ENCODE peak calls at places on chromosome 5, in eight cellular contexts. T is psoas muscle; Q is OCI-LY7; B is PC-3; P is spleen; Y is effector memory CD4-positive, alpha-beta T cell; K is kidney; A is gastrocnemius medialis. H is an unnamed sample.

GRCh38 chr5:72282878-72283277 is 37.2 kb downstream of the MRPS27 start:
- DNase-seq in K (no peak), P (no peak), T (no peak), A (no peak), Q (no peak), Y (no peak), B (no peak), H (no peak)

GRCh38 chr5:164094321-164094720 is 588.9 kb downstream of the MAT2B start:
- DNase-seq in B (no peak), P (no peak), Y (no peak), Q (no peak), A (no peak), T (no peak), K (no peak), H (no peak)

GRCh38 chr5:50653946-50654345 is 12.5 kb upstream of the PARP8 start:
- DNase-seq in B (no peak), T (no peak), Q (peak; percentile 89), A (no peak), K (no peak), P (peak; percentile 83), Y (no peak), H (no peak)

GRCh38 chr5:144469106-144469505 is 298.4 kb downstream of the KCTD16 start:
- DNase-seq in B (no peak), T (no peak), K (no peak), P (no peak), Y (no peak), Q (no peak), A (no peak), H (no peak)

GRCh38 chr5:172766287-172767104 is 4.5 kb downstream of the DUSP1 start:
- DNase-seq in Q (no peak), P (no peak), K (peak; percentile 90), A (peak; percentile 90), B (peak; percentile 30), Y (peak; percentile 44), T (peak; percentile 83), H (peak; percentile 87)

GRCh38 chr5:132176987-132177386 is 50.7 kb downstream of the P4HA2 start:
- DNase-seq in B (peak; percentile 28), Q (peak; percentile 63), Y (no peak), P (no peak), A (no peak), K (no peak), T (no peak), H (no peak)

GRCh38 chr5:55226934-55227737 is at the start of gene MCIDAS:
- DNase-seq in Y (peak; percentile 21), P (peak; percentile 80), Q (peak; percentile 72), K (peak; percentile 83), A (no peak), B (peak; percentile 61), T (no peak), H (no peak)

GRCh38 chr5:144265643-144266042 is 95.0 kb downstream of the KCTD16 start:
- DNase-seq in T (no peak), Y (no peak), P (no peak), Q (no peak), A (no peak), K (no peak), B (no peak), H (no peak)

GRCh38 chr5:174191076-174191475 is 145.6 kb downstream of the NSG2 start:
- DNase-seq in K (no peak), P (no peak), Q (no peak), B (no peak), T (no peak), A (no peak), Y (no peak), H (no peak)

GRCh38 chr5:9268226-9268625 is 277.6 kb downstream of the SEMA5A start:
- DNase-seq in Q (no peak), P (no peak), A (no peak), T (no peak), K (no peak), B (no peak), Y (no peak), H (no peak)

DNA sequence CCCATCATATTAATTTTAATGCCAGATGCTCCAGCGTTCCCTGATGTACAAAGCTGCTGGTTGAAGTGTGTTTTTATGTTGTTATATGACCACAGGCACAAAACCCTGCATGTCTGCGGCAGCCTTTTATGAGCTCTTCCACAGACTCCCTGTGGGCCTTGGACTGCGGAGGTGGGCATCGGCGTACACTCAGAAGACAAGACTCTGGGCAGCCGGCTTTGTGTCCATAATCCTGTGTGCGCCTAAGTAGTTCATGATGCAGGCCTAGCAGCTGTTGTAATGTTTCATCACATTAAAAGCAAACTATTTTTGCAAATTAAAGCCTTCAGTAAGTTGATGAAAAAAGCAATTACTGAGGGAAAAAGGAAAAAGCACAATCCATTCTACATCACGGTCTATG is 78.8 kb downstream of the SEMA6A start:
- DNase-seq in K (no peak), Y (no peak), Q (no peak), A (no peak), T (no peak), B (no peak), P (no peak), H (no peak)
- H3K4me1 ChIP-seq in K (no peaks in the 10 kb centered on the region), Y (no peaks in the 10 kb centered on the region), Q (peaks cover 10% of the 10 kb centered on the region), A (peaks cover 22% of the 10 kb centered on the region), T (peaks cover 12% of the 10 kb centered on the region), B (peaks cover 40% of the 10 kb centered on the region), P (peaks cover 5% of the 10 kb centered on the region), H (peaks cover 5% of the 10 kb centered on the region)

GRCh38 chr5:76367623-76368366 is 35.3 kb upstream of the IQGAP2 start:
- DNase-seq in T (no peak), B (peak; percentile 17), A (no peak), Q (no peak), K (no peak), Y (no peak), P (no peak), H (no peak)

GRCh38 chr5:76372320-76373054 is 30.6 kb upstream of the IQGAP2 start:
- DNase-seq in T (no peak), K (no peak), B (peak; percentile 90), Q (no peak), A (no peak), Y (no peak), P (no peak), H (no peak)

GRCh38 chr5:76376141-76376900 is 26.8 kb upstream of the IQGAP2 start:
- DNase-seq in Y (no peak), K (no peak), T (no peak), A (no peak), Q (no peak), B (peak; percentile 10), P (no peak), H (no peak)

GRCh38 chr5:76368941-76369340 is 34.1 kb upstream of the IQGAP2 start:
- DNase-seq in B (no peak), Q (no peak), A (no peak), K (no peak), T (no peak), P (no peak), Y (no peak), H (no peak)

DNA sequence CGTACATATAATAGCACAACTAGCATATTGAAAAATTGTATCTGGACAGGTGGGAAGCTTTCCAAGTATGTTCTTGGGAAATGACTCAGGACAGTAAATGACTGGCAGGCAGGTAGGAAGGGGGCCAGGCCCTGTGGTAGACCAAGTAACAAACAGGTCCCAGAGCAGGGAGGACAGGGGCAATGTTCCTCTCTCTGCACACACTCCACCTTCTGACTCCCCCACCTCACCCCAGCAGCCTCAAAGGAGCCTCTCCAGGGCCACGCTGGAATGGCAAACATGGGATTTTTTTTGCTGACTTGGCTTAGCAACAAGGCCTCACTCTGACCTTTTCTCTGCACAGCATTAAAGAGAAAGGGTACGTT is 31.1 kb upstream of the IQGAP2 start:
- DNase-seq in B (peak; percentile 76), Q (no peak), A (no peak), P (no peak), Y (no peak), T (no peak), K (no peak), H (no peak)
- H3K4me3 ChIP-seq in B (peak overlapping the region; percentile 49), Q (no peak overlapping the region), A (no peak overlapping the region), P (no peak overlapping the region), Y (no peak overlapping the region), T (no peak overlapping the region), K (no peak overlapping the region), H (no peak overlapping the region)

GRCh38 chr5:180082633-180083420 is 11.3 kb upstream of the RNF130 start:
- DNase-seq in B (no peak), T (no peak), Y (no peak), K (no peak), P (no peak), A (no peak), Q (no peak), H (no peak)
- H3K27ac ChIP-seq in B (no peak overlapping the region), T (no peak overlapping the region), Y (no peak overlapping the region), K (no peak overlapping the region), P (no peak overlapping the region), A (no peak overlapping the region), Q (no peak overlapping the region), H (no peak overlapping the region)

GRCh38 chr5:34044950-34045525 is 2.0 kb upstream of the C1QTNF3 start:
- DNase-seq in K (no peak), B (no peak), T (no peak), Q (no peak), P (no peak), Y (no peak), A (no peak), H (no peak)
- H3K4me1 ChIP-seq in K (peaks cover 8% of the 10 kb centered on the region), B (peaks cover 27% of the 10 kb centered on the region), T (peaks cover 33% of the 10 kb centered on the region), Q (no peaks in the 10 kb centered on the region), P (peaks cover 18% of the 10 kb centered on the region), Y (no peaks in the 10 kb centered on the region), A (peaks cover 32% of the 10 kb centered on the region), H (peaks cover 35% of the 10 kb centered on the region)

DNA sequence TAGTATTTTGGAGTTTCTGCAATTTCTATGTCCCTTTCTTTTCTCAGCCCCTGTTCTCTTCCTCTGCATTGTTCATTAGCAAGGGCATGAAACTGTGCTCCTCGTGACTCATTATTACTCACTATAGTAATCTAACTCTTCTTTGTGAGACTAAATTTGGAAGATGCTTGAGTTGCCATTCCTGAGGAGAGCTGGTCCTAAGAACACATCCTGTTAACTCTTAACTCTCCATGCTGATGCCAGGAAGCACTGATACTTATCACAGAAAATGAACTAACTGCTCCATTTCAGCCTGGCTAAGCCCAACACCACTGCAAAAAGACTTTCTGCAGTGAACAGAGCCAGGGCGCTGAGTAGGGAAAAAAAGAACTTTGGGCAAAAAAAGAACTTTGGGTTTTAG is 10.6 kb upstream of the CSNK1A1 start:
- DNase-seq in Q (peak; percentile 17), B (peak; percentile 99), K (no peak), P (no peak), T (no peak), A (no peak), Y (no peak), H (no peak)
- H3K4me3 ChIP-seq in Q (no peak overlapping the region), B (peak overlapping the region; percentile 61), K (no peak overlapping the region), P (no peak overlapping the region), T (peak overlapping the region; percentile 30), A (peak overlapping the region; percentile 8), Y (no peak overlapping the region), H (peak overlapping the region; percentile 40)